ENCODE peak calls at places on chromosomes 4 and X, in eight cellular contexts. One of them, this sample, is unnamed. For H3K27me3, the result is how much of the 10 kb centered on the place peaks cover.

GRCh38 chr4:185134176-185134869 is 8.7 kb upstream of the SLC25A4 start:
- DNase-seq in uterus: no peak
- DNase-seq in cardiac muscle cell: peak
- DNase-seq in HL-60: no peak
- DNase-seq in stomach: no peak
- DNase-seq in dorsolateral prefrontal cortex: no peak
- DNase-seq in bronchial epithelial cell: peak
- DNase-seq in spleen: no peak
- DNase-seq in this sample: peak

GRCh38 chrX:2967998-2968909 is 38.1 kb upstream of the ARSH start:
- DNase-seq in uterus: no peak
- DNase-seq in dorsolateral prefrontal cortex: peak
- DNase-seq in HL-60: no peak
- DNase-seq in cardiac muscle cell: no peak
- DNase-seq in spleen: no peak
- DNase-seq in bronchial epithelial cell: peak
- DNase-seq in stomach: no peak
- DNase-seq in this sample: no peak

GRCh38 chr4:101527186-101527585 is 179.9 kb upstream of the PPP3CA start:
- DNase-seq in bronchial epithelial cell: peak
- DNase-seq in uterus: no peak
- DNase-seq in spleen: no peak
- DNase-seq in HL-60: no peak
- DNase-seq in stomach: no peak
- DNase-seq in dorsolateral prefrontal cortex: no peak
- DNase-seq in cardiac muscle cell: no peak
- DNase-seq in this sample: peak

GRCh38 chrX:672931-673330 is 42.3 kb downstream of the SHOX start:
- DNase-seq in uterus: no peak
- DNase-seq in dorsolateral prefrontal cortex: no peak
- DNase-seq in spleen: no peak
- DNase-seq in stomach: no peak
- DNase-seq in HL-60: no peak
- DNase-seq in bronchial epithelial cell: no peak
- DNase-seq in cardiac muscle cell: no peak
- DNase-seq in this sample: no peak

GRCh38 chr4:140152760-140153418 is 1.1 kb downstream of the MAML3 start:
- DNase-seq in HL-60: peak
- DNase-seq in bronchial epithelial cell: peak
- DNase-seq in dorsolateral prefrontal cortex: peak
- DNase-seq in spleen: peak
- DNase-seq in cardiac muscle cell: peak
- DNase-seq in uterus: peak
- DNase-seq in stomach: peak
- DNase-seq in this sample: peak

GRCh38 chr4:153573881-153574807 is 108.0 kb downstream of the TMEM131L start:
- DNase-seq in dorsolateral prefrontal cortex: peak
- DNase-seq in spleen: peak
- DNase-seq in HL-60: no peak
- DNase-seq in bronchial epithelial cell: peak
- DNase-seq in uterus: peak
- DNase-seq in stomach: peak
- DNase-seq in cardiac muscle cell: peak
- DNase-seq in this sample: peak

GRCh38 chr4:67713531-67714247 is 12.7 kb upstream of the UBA6 start:
- DNase-seq in bronchial epithelial cell: peak
- DNase-seq in cardiac muscle cell: no peak
- DNase-seq in HL-60: no peak
- DNase-seq in spleen: no peak
- DNase-seq in uterus: no peak
- DNase-seq in dorsolateral prefrontal cortex: no peak
- DNase-seq in stomach: no peak
- DNase-seq in this sample: no peak

GRCh38 chrX:34218063-34218462 is 85.9 kb upstream of the FAM47A start:
- DNase-seq in HL-60: peak
- DNase-seq in spleen: no peak
- DNase-seq in bronchial epithelial cell: peak
- DNase-seq in dorsolateral prefrontal cortex: no peak
- DNase-seq in uterus: no peak
- DNase-seq in cardiac muscle cell: no peak
- DNase-seq in stomach: no peak
- DNase-seq in this sample: no peak

GRCh38 chr4:87853108-87853507 is 20.3 kb downstream of the MEPE start:
- DNase-seq in spleen: no peak
- DNase-seq in HL-60: no peak
- DNase-seq in uterus: no peak
- DNase-seq in dorsolateral prefrontal cortex: no peak
- DNase-seq in bronchial epithelial cell: peak
- DNase-seq in cardiac muscle cell: peak
- DNase-seq in stomach: no peak
- DNase-seq in this sample: peak

GRCh38 chr4:6681191-6681590 is 12.5 kb upstream of the S100P start:
- DNase-seq in cardiac muscle cell: no peak
- DNase-seq in uterus: no peak
- DNase-seq in spleen: peak
- DNase-seq in HL-60: no peak
- DNase-seq in bronchial epithelial cell: no peak
- DNase-seq in stomach: no peak
- DNase-seq in dorsolateral prefrontal cortex: no peak
- DNase-seq in this sample: no peak

GRCh38 chrX:1727531-1728027 is 112.7 kb downstream of the ASMT start:
- DNase-seq in cardiac muscle cell: no peak
- DNase-seq in bronchial epithelial cell: peak
- DNase-seq in uterus: no peak
- DNase-seq in dorsolateral prefrontal cortex: no peak
- DNase-seq in stomach: no peak
- DNase-seq in spleen: no peak
- DNase-seq in HL-60: no peak
- DNase-seq in this sample: no peak

DNA sequence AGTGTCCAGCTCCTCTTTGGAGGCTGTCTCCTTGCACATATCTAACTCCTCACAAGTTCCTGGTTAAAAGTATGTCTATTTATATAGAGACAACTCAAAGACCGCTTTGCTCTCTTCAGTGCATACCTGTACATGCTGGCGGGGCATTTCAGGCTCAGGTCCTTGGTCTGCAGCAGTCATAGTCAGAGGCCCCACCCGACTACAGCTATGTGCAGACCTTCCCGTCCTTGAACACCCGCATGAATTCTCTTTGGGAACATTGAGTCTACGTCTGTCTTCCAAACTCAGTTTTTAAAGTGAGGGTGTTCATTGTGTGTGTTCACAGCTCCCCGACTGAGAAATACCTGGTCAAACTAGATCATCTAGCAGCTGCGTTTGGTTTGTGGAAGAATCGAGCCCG is 4.2 kb downstream of the BCOR start:
- DNase-seq in dorsolateral prefrontal cortex: no peak
- DNase-seq in stomach: no peak
- DNase-seq in uterus: no peak
- DNase-seq in spleen: peak
- DNase-seq in HL-60: no peak
- DNase-seq in cardiac muscle cell: no peak
- DNase-seq in bronchial epithelial cell: no peak
- DNase-seq in this sample: no peak
- H3K4me3 ChIP-seq in dorsolateral prefrontal cortex: peak
- H3K4me3 ChIP-seq in stomach: peak
- H3K4me3 ChIP-seq in uterus: peak
- H3K4me3 ChIP-seq in spleen: peak
- H3K4me3 ChIP-seq in HL-60: no peak
- H3K4me3 ChIP-seq in cardiac muscle cell: peak
- H3K4me3 ChIP-seq in bronchial epithelial cell: no peak
- H3K4me3 ChIP-seq in this sample: no peak

GRCh38 chr4:158134257-158134656 is 38.6 kb downstream of the GASK1B start:
- DNase-seq in stomach: no peak
- DNase-seq in dorsolateral prefrontal cortex: no peak
- DNase-seq in HL-60: no peak
- DNase-seq in bronchial epithelial cell: no peak
- DNase-seq in spleen: no peak
- DNase-seq in uterus: no peak
- DNase-seq in cardiac muscle cell: no peak
- DNase-seq in this sample: no peak
- H3K27me3 ChIP-seq in stomach: under half
- H3K27me3 ChIP-seq in dorsolateral prefrontal cortex: under half
- H3K27me3 ChIP-seq in HL-60: under half
- H3K27me3 ChIP-seq in bronchial epithelial cell: under half
- H3K27me3 ChIP-seq in spleen: under half
- H3K27me3 ChIP-seq in uterus: under half
- H3K27me3 ChIP-seq in cardiac muscle cell: under half
- H3K27me3 ChIP-seq in this sample: under half

GRCh38 chrX:134375691-134376090 is 84.3 kb upstream of the HPRT1 start:
- DNase-seq in HL-60: no peak
- DNase-seq in dorsolateral prefrontal cortex: no peak
- DNase-seq in spleen: no peak
- DNase-seq in stomach: no peak
- DNase-seq in cardiac muscle cell: no peak
- DNase-seq in uterus: no peak
- DNase-seq in bronchial epithelial cell: no peak
- DNase-seq in this sample: no peak

GRCh38 chrX:134373736-134374135 is 86.2 kb upstream of the HPRT1 start:
- DNase-seq in dorsolateral prefrontal cortex: no peak
- DNase-seq in spleen: no peak
- DNase-seq in bronchial epithelial cell: no peak
- DNase-seq in uterus: no peak
- DNase-seq in stomach: no peak
- DNase-seq in cardiac muscle cell: peak
- DNase-seq in HL-60: no peak
- DNase-seq in this sample: no peak

GRCh38 chrX:134374294-134374693 is 85.7 kb upstream of the HPRT1 start:
- DNase-seq in cardiac muscle cell: no peak
- DNase-seq in bronchial epithelial cell: peak
- DNase-seq in stomach: no peak
- DNase-seq in HL-60: no peak
- DNase-seq in spleen: no peak
- DNase-seq in uterus: no peak
- DNase-seq in dorsolateral prefrontal cortex: no peak
- DNase-seq in this sample: peak

GRCh38 chrX:134374910-134375309 is 85.1 kb upstream of the HPRT1 start:
- DNase-seq in bronchial epithelial cell: no peak
- DNase-seq in HL-60: no peak
- DNase-seq in stomach: no peak
- DNase-seq in dorsolateral prefrontal cortex: no peak
- DNase-seq in cardiac muscle cell: no peak
- DNase-seq in spleen: no peak
- DNase-seq in uterus: no peak
- DNase-seq in this sample: no peak

GRCh38 chrX:134377537-134377936 is 82.4 kb upstream of the HPRT1 start:
- DNase-seq in spleen: no peak
- DNase-seq in uterus: no peak
- DNase-seq in cardiac muscle cell: peak
- DNase-seq in dorsolateral prefrontal cortex: no peak
- DNase-seq in bronchial epithelial cell: peak
- DNase-seq in stomach: no peak
- DNase-seq in HL-60: no peak
- DNase-seq in this sample: peak
- TF ChIP-seq CTCF in spleen: no peak
- TF ChIP-seq CTCF in uterus: no peak
- TF ChIP-seq CTCF in cardiac muscle cell: peak
- TF ChIP-seq CTCF in dorsolateral prefrontal cortex: no peak
- TF ChIP-seq CTCF in bronchial epithelial cell: peak
- TF ChIP-seq CTCF in stomach: no peak
- TF ChIP-seq CTCF in HL-60: no peak
- TF ChIP-seq CTCF in this sample: peak

GRCh38 chr4:2341261-2341841 is 77.1 kb downstream of the ZFYVE28 start:
- DNase-seq in uterus: no peak
- DNase-seq in spleen: peak
- DNase-seq in bronchial epithelial cell: no peak
- DNase-seq in stomach: peak
- DNase-seq in dorsolateral prefrontal cortex: peak
- DNase-seq in cardiac muscle cell: no peak
- DNase-seq in HL-60: no peak
- DNase-seq in this sample: no peak

GRCh38 chr4:2339458-2340271 is 77.8 kb upstream of the MXD4 start:
- DNase-seq in dorsolateral prefrontal cortex: no peak
- DNase-seq in HL-60: no peak
- DNase-seq in spleen: peak
- DNase-seq in stomach: peak
- DNase-seq in bronchial epithelial cell: no peak
- DNase-seq in cardiac muscle cell: no peak
- DNase-seq in uterus: no peak
- DNase-seq in this sample: no peak

GRCh38 chr4:2340272-2341061 is 78.0 kb downstream of the ZFYVE28 start:
- DNase-seq in dorsolateral prefrontal cortex: no peak
- DNase-seq in spleen: peak
- DNase-seq in cardiac muscle cell: no peak
- DNase-seq in bronchial epithelial cell: no peak
- DNase-seq in HL-60: no peak
- DNase-seq in uterus: no peak
- DNase-seq in stomach: no peak
- DNase-seq in this sample: no peak

GRCh38 chr4:2343476-2343875 is 75.0 kb downstream of the ZFYVE28 start:
- DNase-seq in cardiac muscle cell: no peak
- DNase-seq in bronchial epithelial cell: no peak
- DNase-seq in spleen: peak
- DNase-seq in stomach: no peak
- DNase-seq in HL-60: no peak
- DNase-seq in dorsolateral prefrontal cortex: no peak
- DNase-seq in uterus: no peak
- DNase-seq in this sample: no peak

GRCh38 chr4:2341911-2342652 is 76.4 kb downstream of the ZFYVE28 start:
- DNase-seq in stomach: no peak
- DNase-seq in dorsolateral prefrontal cortex: no peak
- DNase-seq in HL-60: no peak
- DNase-seq in uterus: no peak
- DNase-seq in cardiac muscle cell: no peak
- DNase-seq in spleen: peak
- DNase-seq in bronchial epithelial cell: no peak
- DNase-seq in this sample: no peak
- H3K4me3 ChIP-seq in stomach: no peak
- H3K4me3 ChIP-seq in dorsolateral prefrontal cortex: no peak
- H3K4me3 ChIP-seq in HL-60: no peak
- H3K4me3 ChIP-seq in uterus: no peak
- H3K4me3 ChIP-seq in cardiac muscle cell: no peak
- H3K4me3 ChIP-seq in spleen: no peak
- H3K4me3 ChIP-seq in bronchial epithelial cell: no peak
- H3K4me3 ChIP-seq in this sample: no peak

GRCh38 chrX:48059296-48059639 is 12.2 kb downstream of the ZNF630 start:
- DNase-seq in dorsolateral prefrontal cortex: no peak
- DNase-seq in cardiac muscle cell: no peak
- DNase-seq in spleen: no peak
- DNase-seq in bronchial epithelial cell: no peak
- DNase-seq in HL-60: no peak
- DNase-seq in stomach: no peak
- DNase-seq in uterus: no peak
- DNase-seq in this sample: no peak
- H3K27me3 ChIP-seq in dorsolateral prefrontal cortex: under half
- H3K27me3 ChIP-seq in cardiac muscle cell: under half
- H3K27me3 ChIP-seq in spleen: under half
- H3K27me3 ChIP-seq in bronchial epithelial cell: under half
- H3K27me3 ChIP-seq in HL-60: under half
- H3K27me3 ChIP-seq in stomach: under half
- H3K27me3 ChIP-seq in uterus: under half
- H3K27me3 ChIP-seq in this sample: under half

DNA sequence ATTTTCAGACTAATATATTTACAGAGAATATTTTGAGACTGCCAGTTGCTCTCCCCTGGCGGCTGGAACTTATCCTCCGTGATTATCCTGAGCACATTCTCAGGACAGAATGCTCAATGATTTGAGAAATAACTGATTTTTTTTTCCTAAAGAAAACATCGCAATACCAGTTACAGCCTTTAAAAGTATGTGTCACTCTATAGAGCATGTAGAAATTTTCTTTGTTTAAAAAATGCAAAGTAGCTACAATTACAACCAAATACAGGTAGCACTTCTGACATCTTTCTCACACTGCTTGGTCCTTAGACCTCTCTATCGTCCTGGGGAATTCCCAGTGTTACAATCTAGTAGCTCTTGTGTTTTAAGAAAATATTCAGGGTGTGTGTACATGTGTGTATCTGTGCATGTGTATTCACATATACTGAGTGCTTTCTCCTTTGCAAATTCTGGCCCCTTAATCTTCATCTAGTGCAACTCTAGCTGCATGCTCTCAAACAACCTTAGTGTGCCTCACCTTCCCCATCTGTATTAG is 13.8 kb downstream of the APBB2 start:
- DNase-seq in stomach: no peak
- DNase-seq in dorsolateral prefrontal cortex: no peak
- DNase-seq in bronchial epithelial cell: no peak
- DNase-seq in cardiac muscle cell: no peak
- DNase-seq in HL-60: no peak
- DNase-seq in spleen: no peak
- DNase-seq in uterus: no peak
- DNase-seq in this sample: no peak
- TF ChIP-seq CTCF in stomach: no peak
- TF ChIP-seq CTCF in dorsolateral prefrontal cortex: no peak
- TF ChIP-seq CTCF in bronchial epithelial cell: no peak
- TF ChIP-seq CTCF in cardiac muscle cell: no peak
- TF ChIP-seq CTCF in HL-60: no peak
- TF ChIP-seq CTCF in spleen: no peak
- TF ChIP-seq CTCF in uterus: no peak
- TF ChIP-seq CTCF in this sample: no peak

This sample was measured in MM.1S.